ENCODE peak calls at places on chromosome 14, in nine cellular contexts. V is adipocyte, A is tibial artery, C is esophagus muscularis mucosa, U is astrocyte, F is lower lobe of right lung, T is IMR-90, D is GM23338, O is esophagus squamous epithelium. B is an unnamed sample.

GRCh38 chr14:22715186-22715812 is 51.2 kb upstream of the OXA1L start:
- DNase-seq in V (no peak), A (no peak), C (no peak), U (no peak), F (no peak), T (no peak), D (no peak), O (no peak), B (no peak)

GRCh38 chr14:90645842-90646443 is 170.3 kb downstream of the TTC7B start:
- DNase-seq in V (no peak), A (no peak), C (no peak), U (peak; percentile 78), F (no peak), T (peak; percentile 60), D (peak; percentile 81), O (no peak), B (peak; percentile 47)

GRCh38 chr14:58631720-58632119 is 6.0 kb upstream of the DACT1 start:
- DNase-seq in V (no peak), A (no peak), C (no peak), U (no peak), F (no peak), T (no peak), D (no peak), O (no peak), B (no peak)

GRCh38 chr14:97367278-97367677 is 570.1 kb downstream of the VRK1 start:
- DNase-seq in V (no peak), A (no peak), C (no peak), U (no peak), F (no peak), T (no peak), D (no peak), O (no peak), B (no peak)

GRCh38 chr14:106491851-106492250 is 965.5 kb downstream of the TMEM121 start:
- DNase-seq in V (no peak), A (no peak), C (peak; percentile 31), U (no peak), F (no peak), T (no peak), D (peak; percentile 20), O (no peak), B (no peak)

GRCh38 chr14:99425272-99425681 is 55.4 kb downstream of the SETD3 start:
- DNase-seq in V (no peak), A (no peak), C (no peak), U (no peak), F (peak; percentile 90), T (no peak), D (no peak), O (no peak), B (no peak)

GRCh38 chr14:77099425-77100167 is 1.5 kb downstream of the CIPC start:
- DNase-seq in V (peak; percentile 81), A (no peak), C (no peak), U (peak; percentile 58), F (no peak), T (peak; percentile 78), D (no peak), O (no peak), B (peak; percentile 66)

GRCh38 chr14:102917469-102918211 is 4.8 kb upstream of the AMN start:
- DNase-seq in V (peak; percentile 74), A (peak; percentile 65), C (no peak), U (no peak), F (peak; percentile 66), T (peak; percentile 24), D (peak; percentile 88), O (no peak), B (peak; percentile 62)

GRCh38 chr14:99350751-99351150 is 78.8 kb upstream of the BCL11B start:
- DNase-seq in V (no peak), A (no peak), C (no peak), U (no peak), F (no peak), T (no peak), D (no peak), O (no peak), B (no peak)

GRCh38 chr14:25032092-25032784 is 17.7 kb downstream of the STXBP6 start:
- DNase-seq in V (no peak), A (no peak), C (no peak), U (no peak), F (no peak), T (no peak), D (peak; percentile 65), O (no peak), B (no peak)

GRCh38 chr14:91225025-91225424 is 19.5 kb downstream of the GPR68 start:
- DNase-seq in V (no peak), A (no peak), C (no peak), U (peak; percentile 13), F (no peak), T (peak; percentile 67), D (no peak), O (no peak), B (no peak)

DNA sequence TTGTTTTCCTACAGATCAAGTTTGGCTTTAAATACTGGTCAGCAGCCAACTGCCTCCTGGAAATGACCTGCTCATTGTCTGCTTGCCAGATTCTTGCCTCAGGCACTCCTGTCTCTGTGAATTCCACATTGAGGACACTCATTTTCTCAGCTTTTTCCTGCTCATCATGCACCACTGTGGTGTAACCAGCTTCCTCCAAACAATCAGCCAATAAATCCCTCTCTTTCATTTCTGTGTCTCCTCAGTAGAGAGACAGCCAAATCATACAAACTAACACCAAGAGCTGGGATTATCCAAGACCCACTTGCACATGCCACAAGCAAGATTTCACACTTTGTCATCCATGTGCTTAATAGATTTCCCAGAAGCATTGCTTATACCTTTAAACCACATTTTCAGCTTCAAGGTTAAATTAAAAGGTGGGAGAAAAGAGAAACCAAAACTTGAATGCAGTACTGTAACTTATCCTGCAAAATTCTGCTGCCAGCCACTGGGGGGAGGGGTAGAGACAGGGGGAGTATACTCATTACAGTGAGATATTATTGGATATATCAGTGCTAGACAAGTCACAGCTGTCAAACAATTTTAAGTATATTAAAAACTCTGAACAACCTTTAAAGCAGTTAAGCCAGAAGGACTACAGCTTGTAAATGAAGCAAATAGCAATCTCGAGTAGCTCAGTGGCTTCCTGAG is 105.0 kb downstream of the PPP2R5E start:
- DNase-seq in V (peak; percentile 91), A (peak; percentile 64), C (peak; percentile 96), U (peak; percentile 96), F (no peak), T (peak; percentile 92), D (peak; percentile 36), O (no peak), B (peak; percentile 58)
- H3K4me3 ChIP-seq in V (peak overlapping the region; percentile 77), A (no peak overlapping the region), C (peak overlapping the region; percentile 36), U (peak overlapping the region; percentile 5), F (peak overlapping the region; percentile 12), T (peak overlapping the region; percentile 36), D (no peak overlapping the region), O (peak overlapping the region; percentile 12), B (no peak overlapping the region)

GRCh38 chr14:55374771-55375170 is 36.9 kb downstream of the ATG14 start:
- DNase-seq in V (no peak), A (no peak), C (no peak), U (no peak), F (no peak), T (no peak), D (no peak), O (no peak), B (no peak)
- H3K4me3 ChIP-seq in V (no peak overlapping the region), A (no peak overlapping the region), C (no peak overlapping the region), U (no peak overlapping the region), F (no peak overlapping the region), T (no peak overlapping the region), D (no peak overlapping the region), O (no peak overlapping the region), B (no peak overlapping the region)

GRCh38 chr14:26200675-26201074 is 397.2 kb downstream of the NOVA1 start:
- DNase-seq in V (no peak), A (no peak), C (no peak), U (peak; percentile 40), F (no peak), T (peak; percentile 17), D (no peak), O (no peak), B (no peak)

GRCh38 chr14:26206640-26207039 is 391.2 kb downstream of the NOVA1 start:
- DNase-seq in V (no peak), A (no peak), C (no peak), U (no peak), F (no peak), T (no peak), D (no peak), O (no peak), B (no peak)

GRCh38 chr14:26199599-26200370 is 398.0 kb downstream of the NOVA1 start:
- DNase-seq in V (no peak), A (no peak), C (no peak), U (peak; percentile 87), F (no peak), T (no peak), D (no peak), O (no peak), B (no peak)

GRCh38 chr14:26204362-26204953 is 393.4 kb downstream of the NOVA1 start:
- DNase-seq in V (no peak), A (no peak), C (no peak), U (no peak), F (no peak), T (no peak), D (peak; percentile 49), O (no peak), B (peak; percentile 6)

DNA sequence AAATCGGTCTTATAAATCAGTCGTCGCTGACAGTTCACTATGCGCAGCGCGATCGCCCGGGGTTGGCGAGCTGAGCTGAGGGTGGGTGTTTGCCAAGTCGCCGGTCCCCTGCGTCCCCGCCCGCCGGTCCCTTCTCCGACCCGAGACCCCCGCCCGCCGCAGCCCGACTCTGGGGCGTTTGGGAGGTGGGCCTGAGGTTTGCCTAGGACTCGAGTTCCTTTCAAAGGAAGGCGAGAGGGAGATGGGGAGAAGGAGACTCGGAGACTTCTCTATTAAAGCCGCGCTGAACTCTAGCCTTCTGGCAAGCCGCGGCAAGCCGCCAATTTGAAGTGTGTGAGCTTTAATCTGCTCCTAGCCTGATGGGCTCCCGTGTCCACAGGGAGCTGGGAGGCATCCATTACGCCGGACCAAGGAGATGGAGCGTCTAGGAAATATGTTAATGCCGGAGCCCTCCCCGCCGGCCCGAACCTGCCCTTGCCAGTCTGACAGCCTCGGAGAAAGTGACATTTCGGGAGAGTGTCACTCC is 392.8 kb downstream of the NOVA1 start:
- DNase-seq in V (no peak), A (peak; percentile 21), C (no peak), U (no peak), F (peak; percentile 39), T (no peak), D (peak; percentile 71), O (no peak), B (peak; percentile 33)
- H3K4me3 ChIP-seq in V (peak overlapping the region; percentile 80), A (peak overlapping the region; percentile 43), C (peak overlapping the region; percentile 52), U (peak overlapping the region; percentile 59), F (peak overlapping the region; percentile 36), T (no peak overlapping the region), D (peak overlapping the region; percentile 77), O (peak overlapping the region; percentile 46), B (peak overlapping the region; percentile 50)

GRCh38 chr14:74675219-74675618 is 37.7 kb downstream of the AREL1 start:
- DNase-seq in V (no peak), A (no peak), C (no peak), U (no peak), F (no peak), T (no peak), D (no peak), O (no peak), B (no peak)
- H3K4me3 ChIP-seq in V (no peak overlapping the region), A (no peak overlapping the region), C (no peak overlapping the region), U (no peak overlapping the region), F (no peak overlapping the region), T (no peak overlapping the region), D (no peak overlapping the region), O (no peak overlapping the region), B (no peak overlapping the region)

GRCh38 chr14:36655963-36656768 is 5.5 kb upstream of the PAX9 start:
- DNase-seq in V (peak; percentile 92), A (no peak), C (no peak), U (no peak), F (no peak), T (no peak), D (peak; percentile 91), O (no peak), B (peak; percentile 37)
- H3K4me3 ChIP-seq in V (no peak overlapping the region), A (no peak overlapping the region), C (peak overlapping the region; percentile 32), U (no peak overlapping the region), F (no peak overlapping the region), T (no peak overlapping the region), D (peak overlapping the region; percentile 56), O (peak overlapping the region; percentile 70), B (no peak overlapping the region)

B was measured in hepatocyte.